ENCODE peak calls at places on chromosome 18, in eight cellular contexts. O is aorta; F is K562; B is NCI-H1417 treated with DMSO at 0.1 percent for 48 hours; J is posterior vena cava; S is activated CD8-positive, alpha-beta T cell treated with anti-CD3 and anti-CD28 coated beads for 36 hours; R is RWPE1; P is WTC11. G is an unnamed sample.
A peak's percentile ranks its signal among the peaks of the same experiment; 100 is the strongest.

GRCh38 chr18:72697706-72698105 is 153.6 kb upstream of the CBLN2 start:
- DNase-seq in O (no peak), F (no peak), B (no peak), J (no peak), S (peak; percentile 5), R (no peak), P (no peak), G (no peak)

GRCh38 chr18:13661051-13661778 is 65.1 kb downstream of the FAM210A start:
- DNase-seq in O (no peak), F (no peak), B (no peak), J (no peak), S (no peak), R (no peak), P (no peak), G (no peak)

GRCh38 chr18:11167778-11168177 is 18.4 kb upstream of the PIEZO2 start:
- DNase-seq in O (no peak), F (no peak), B (no peak), J (no peak), S (no peak), R (no peak), P (no peak), G (no peak)

GRCh38 chr18:63882333-63883141 is 5.0 kb upstream of the SERPINB2 start:
- DNase-seq in O (no peak), F (no peak), B (no peak), J (no peak), S (no peak), R (peak; percentile 79), P (no peak), G (no peak)

GRCh38 chr18:24140697-24141096 is 1.8 kb downstream of the CABYR start:
- DNase-seq in O (no peak), F (no peak), B (no peak), J (no peak), S (no peak), R (no peak), P (no peak), G (no peak)

GRCh38 chr18:31261792-31262582 is 56.0 kb upstream of the DSG1 start:
- DNase-seq in O (no peak), F (no peak), B (no peak), J (no peak), S (no peak), R (no peak), P (no peak), G (no peak)

GRCh38 chr18:40708726-40709125 is 1246.3 kb upstream of the PIK3C3 start:
- DNase-seq in O (no peak), F (no peak), B (no peak), J (no peak), S (no peak), R (no peak), P (no peak), G (no peak)

GRCh38 chr18:63837556-63837955 is 49.9 kb upstream of the SERPINB2 start:
- DNase-seq in O (no peak), F (no peak), B (no peak), J (no peak), S (no peak), R (no peak), P (no peak), G (no peak)

GRCh38 chr18:28735731-28736130 is 558.8 kb upstream of the CDH2 start:
- DNase-seq in O (no peak), F (no peak), B (no peak), J (no peak), S (no peak), R (peak; percentile 9), P (no peak), G (no peak)